ENCODE peak calls at places on chromosomes 7 and 10, in nine cellular contexts. One of them, this sample, is unnamed.

GRCh38 chr7:112898432-112899290 is 108.5 kb upstream of the TMEM168 start:
- DNase-seq in CD8-positive, alpha-beta memory T cell: peak
- DNase-seq in fibroblast of pulmonary artery: peak
- DNase-seq in T-cell: no peak
- DNase-seq in HEK293T: peak
- DNase-seq in stimulated activated CD4-positive, alpha-beta T cell treated with anti-CD3 and anti-CD28 coated beads, Interleukin-15, amount 100 ng/mL, for 1 hour: no peak
- DNase-seq in Caki2: peak
- DNase-seq in activated CD4-positive, alpha-beta T cell treated with anti-CD3 and anti-CD28 coated beads for 24 hours: peak
- DNase-seq in C1 segment of cervical spinal cord: no peak
- DNase-seq in this sample: peak

GRCh38 chr7:109009636-109010035 is 440.0 kb downstream of the DNAJB9 start:
- DNase-seq in HEK293T: no peak
- DNase-seq in fibroblast of pulmonary artery: no peak
- DNase-seq in activated CD4-positive, alpha-beta T cell treated with anti-CD3 and anti-CD28 coated beads for 24 hours: no peak
- DNase-seq in T-cell: no peak
- DNase-seq in stimulated activated CD4-positive, alpha-beta T cell treated with anti-CD3 and anti-CD28 coated beads, Interleukin-15, amount 100 ng/mL, for 1 hour: no peak
- DNase-seq in CD8-positive, alpha-beta memory T cell: no peak
- DNase-seq in Caki2: no peak
- DNase-seq in C1 segment of cervical spinal cord: no peak
- DNase-seq in this sample: no peak

GRCh38 chr7:111090834-111091233 is at the start of gene LRRN3:
- DNase-seq in C1 segment of cervical spinal cord: peak
- DNase-seq in Caki2: no peak
- DNase-seq in T-cell: peak
- DNase-seq in activated CD4-positive, alpha-beta T cell treated with anti-CD3 and anti-CD28 coated beads for 24 hours: no peak
- DNase-seq in fibroblast of pulmonary artery: peak
- DNase-seq in CD8-positive, alpha-beta memory T cell: peak
- DNase-seq in stimulated activated CD4-positive, alpha-beta T cell treated with anti-CD3 and anti-CD28 coated beads, Interleukin-15, amount 100 ng/mL, for 1 hour: no peak
- DNase-seq in HEK293T: peak
- DNase-seq in this sample: peak

GRCh38 chr7:30116771-30117170 is 18.0 kb upstream of the MTURN start:
- DNase-seq in C1 segment of cervical spinal cord: no peak
- DNase-seq in HEK293T: no peak
- DNase-seq in activated CD4-positive, alpha-beta T cell treated with anti-CD3 and anti-CD28 coated beads for 24 hours: no peak
- DNase-seq in CD8-positive, alpha-beta memory T cell: no peak
- DNase-seq in stimulated activated CD4-positive, alpha-beta T cell treated with anti-CD3 and anti-CD28 coated beads, Interleukin-15, amount 100 ng/mL, for 1 hour: no peak
- DNase-seq in fibroblast of pulmonary artery: peak
- DNase-seq in T-cell: no peak
- DNase-seq in Caki2: no peak
- DNase-seq in this sample: no peak

GRCh38 chr7:19773361-19773760 is at the start of gene TMEM196:
- DNase-seq in C1 segment of cervical spinal cord: no peak
- DNase-seq in Caki2: no peak
- DNase-seq in HEK293T: no peak
- DNase-seq in stimulated activated CD4-positive, alpha-beta T cell treated with anti-CD3 and anti-CD28 coated beads, Interleukin-15, amount 100 ng/mL, for 1 hour: no peak
- DNase-seq in fibroblast of pulmonary artery: no peak
- DNase-seq in activated CD4-positive, alpha-beta T cell treated with anti-CD3 and anti-CD28 coated beads for 24 hours: no peak
- DNase-seq in CD8-positive, alpha-beta memory T cell: no peak
- DNase-seq in T-cell: no peak
- DNase-seq in this sample: no peak

GRCh38 chr10:55091691-55092328 is 290.8 kb upstream of the PCDH15 start:
- DNase-seq in fibroblast of pulmonary artery: peak
- DNase-seq in HEK293T: peak
- DNase-seq in Caki2: peak
- DNase-seq in stimulated activated CD4-positive, alpha-beta T cell treated with anti-CD3 and anti-CD28 coated beads, Interleukin-15, amount 100 ng/mL, for 1 hour: no peak
- DNase-seq in T-cell: no peak
- DNase-seq in C1 segment of cervical spinal cord: no peak
- DNase-seq in activated CD4-positive, alpha-beta T cell treated with anti-CD3 and anti-CD28 coated beads for 24 hours: no peak
- DNase-seq in CD8-positive, alpha-beta memory T cell: no peak
- DNase-seq in this sample: no peak

GRCh38 chr7:115306541-115306940 is 384.6 kb downstream of the MDFIC start:
- DNase-seq in CD8-positive, alpha-beta memory T cell: no peak
- DNase-seq in activated CD4-positive, alpha-beta T cell treated with anti-CD3 and anti-CD28 coated beads for 24 hours: no peak
- DNase-seq in fibroblast of pulmonary artery: no peak
- DNase-seq in T-cell: no peak
- DNase-seq in stimulated activated CD4-positive, alpha-beta T cell treated with anti-CD3 and anti-CD28 coated beads, Interleukin-15, amount 100 ng/mL, for 1 hour: no peak
- DNase-seq in HEK293T: no peak
- DNase-seq in Caki2: no peak
- DNase-seq in C1 segment of cervical spinal cord: no peak
- DNase-seq in this sample: no peak

GRCh38 chr10:69075431-69075830 is 12.5 kb upstream of the SRGN start:
- DNase-seq in HEK293T: no peak
- DNase-seq in C1 segment of cervical spinal cord: no peak
- DNase-seq in Caki2: no peak
- DNase-seq in fibroblast of pulmonary artery: no peak
- DNase-seq in T-cell: no peak
- DNase-seq in CD8-positive, alpha-beta memory T cell: no peak
- DNase-seq in activated CD4-positive, alpha-beta T cell treated with anti-CD3 and anti-CD28 coated beads for 24 hours: no peak
- DNase-seq in stimulated activated CD4-positive, alpha-beta T cell treated with anti-CD3 and anti-CD28 coated beads, Interleukin-15, amount 100 ng/mL, for 1 hour: no peak
- DNase-seq in this sample: no peak

GRCh38 chr7:90551036-90551435 is 45.1 kb upstream of the CDK14 start:
- DNase-seq in T-cell: no peak
- DNase-seq in HEK293T: no peak
- DNase-seq in Caki2: no peak
- DNase-seq in activated CD4-positive, alpha-beta T cell treated with anti-CD3 and anti-CD28 coated beads for 24 hours: no peak
- DNase-seq in C1 segment of cervical spinal cord: no peak
- DNase-seq in CD8-positive, alpha-beta memory T cell: no peak
- DNase-seq in fibroblast of pulmonary artery: no peak
- DNase-seq in stimulated activated CD4-positive, alpha-beta T cell treated with anti-CD3 and anti-CD28 coated beads, Interleukin-15, amount 100 ng/mL, for 1 hour: no peak
- DNase-seq in this sample: no peak

GRCh38 chr7:50869108-50869716 is 86.5 kb upstream of the GRB10 start:
- DNase-seq in activated CD4-positive, alpha-beta T cell treated with anti-CD3 and anti-CD28 coated beads for 24 hours: no peak
- DNase-seq in CD8-positive, alpha-beta memory T cell: no peak
- DNase-seq in Caki2: peak
- DNase-seq in T-cell: no peak
- DNase-seq in HEK293T: no peak
- DNase-seq in fibroblast of pulmonary artery: peak
- DNase-seq in C1 segment of cervical spinal cord: peak
- DNase-seq in stimulated activated CD4-positive, alpha-beta T cell treated with anti-CD3 and anti-CD28 coated beads, Interleukin-15, amount 100 ng/mL, for 1 hour: no peak
- DNase-seq in this sample: no peak

This sample was measured in CD4-positive, CD25-positive, alpha-beta regulatory T cell.